ENCODE peak calls at places on chromosome 6, in four cellular contexts. C, L, T and S are unnamed samples.

GRCh38 chr6:125050663-125051318 is 88.6 kb downstream of the RNF217 start:
- DNase-seq in T (no peak), L (no peak), C (no peak), S (peak; percentile 68)

GRCh38 chr6:45116714-45117410 is 211.3 kb upstream of the RUNX2 start:
- DNase-seq in C (peak; percentile 85), T (peak; percentile 71), L (no peak), S (peak; percentile 88)

GRCh38 chr6:112153926-112154621 is 66.7 kb downstream of the FAM229B start:
- DNase-seq in L (no peak), C (peak; percentile 85), T (peak; percentile 61), S (peak; percentile 93)

GRCh38 chr6:33815854-33816253 is 12.1 kb upstream of the MLN start:
- DNase-seq in L (no peak), C (peak; percentile 19), T (no peak), S (peak; percentile 28)

GRCh38 chr6:147693185-147693584 is 184.7 kb downstream of the SAMD5 start:
- DNase-seq in C (no peak), L (no peak), T (no peak), S (no peak)

GRCh38 chr6:84274856-84275255 is 47.4 kb upstream of the CEP162 start:
- DNase-seq in C (peak; percentile 15), L (no peak), T (no peak), S (no peak)

GRCh38 chr6:108574457-108575149 is 13.9 kb downstream of the FOXO3 start:
- DNase-seq in C (no peak), L (no peak), T (no peak), S (no peak)

GRCh38 chr6:134315974-134316391 is 1.9 kb downstream of the SGK1 start:
- DNase-seq in L (no peak), C (no peak), T (no peak), S (no peak)

GRCh38 chr6:41278699-41279405 is 7.6 kb downstream of the TREM1 start:
- DNase-seq in C (peak; percentile 61), L (peak; percentile 60), T (peak; percentile 40), S (peak; percentile 69)

GRCh38 chr6:104597541-104598050 is 262.1 kb downstream of the HACE1 start:
- DNase-seq in C (peak; percentile 10), L (no peak), T (peak; percentile 4), S (peak; percentile 43)

GRCh38 chr6:26044140-26045045 is 42.8 kb upstream of the HFE start:
- DNase-seq in L (peak; percentile 69), C (peak; percentile 57), T (peak; percentile 43), S (peak; percentile 51)

GRCh38 chr6:21997414-21998037 is 299.3 kb downstream of the PRL start:
- DNase-seq in L (no peak), T (no peak), C (no peak), S (no peak)

GRCh38 chr6:53734473-53735299 is 60.1 kb upstream of the LRRC1 start:
- DNase-seq in T (peak; percentile 16), C (peak; percentile 58), L (peak; percentile 24), S (peak; percentile 78)

DNA sequence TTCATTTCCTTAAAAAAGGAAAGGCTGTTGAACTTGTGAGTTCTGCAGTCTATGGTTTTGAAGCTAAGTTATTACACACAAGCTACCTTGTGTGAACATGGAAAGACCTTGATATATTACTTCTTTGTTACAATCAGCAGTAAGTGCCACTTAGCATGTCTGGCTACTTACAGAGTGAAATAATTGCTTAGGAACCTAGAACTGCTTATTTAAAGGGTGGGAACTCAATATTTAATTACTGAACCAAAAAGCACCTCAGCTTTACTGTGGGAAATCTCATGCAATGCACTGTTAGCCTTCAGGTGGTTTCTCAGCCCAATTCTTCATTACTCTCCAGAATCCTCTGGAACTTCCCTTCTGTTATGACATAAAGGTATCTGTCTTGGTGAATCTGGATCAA is 17.9 kb downstream of the PERP start:
- DNase-seq in T (no peak), L (no peak), C (no peak), S (no peak)
- H3K4me3 ChIP-seq in T (no peak overlapping the region), L (no peak overlapping the region), C (no peak overlapping the region), S (no peak overlapping the region)

GRCh38 chr6:2531426-2532208 is 219.1 kb downstream of the MYLK4 start:
- DNase-seq in L (no peak), T (peak; percentile 94), C (peak; percentile 95), S (peak; percentile 92)

GRCh38 chr6:2526766-2527165 is 224.0 kb downstream of the MYLK4 start:
- DNase-seq in L (no peak), C (no peak), T (no peak), S (no peak)

GRCh38 chr6:2529217-2529719 is 221.5 kb downstream of the MYLK4 start:
- DNase-seq in T (no peak), C (no peak), L (no peak), S (no peak)

GRCh38 chr6:2524090-2524489 is 226.6 kb downstream of the MYLK4 start:
- DNase-seq in L (no peak), C (peak; percentile 24), T (no peak), S (no peak)

DNA sequence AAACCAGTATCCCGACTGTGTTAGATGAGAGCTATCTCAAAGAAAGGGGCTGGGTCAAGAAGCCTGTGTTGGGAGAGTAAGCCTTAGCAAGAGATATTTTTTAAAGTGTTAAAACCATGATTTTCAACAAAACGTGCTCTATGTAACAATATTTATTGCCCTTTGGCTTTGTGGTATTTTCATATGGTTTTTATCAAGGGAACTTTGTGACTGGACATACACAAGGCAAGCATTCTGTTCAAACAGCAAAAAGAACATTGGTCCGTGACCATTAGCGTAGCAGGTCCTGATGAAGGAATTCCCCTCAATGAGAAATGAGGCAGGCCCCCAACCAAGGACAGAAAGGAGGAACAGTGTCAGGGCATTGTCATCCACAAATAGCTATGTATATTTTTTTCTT is 222.6 kb downstream of the MYLK4 start:
- DNase-seq in T (no peak), L (no peak), C (peak; percentile 67), S (no peak)
- H3K4me3 ChIP-seq in T (no peak overlapping the region), L (no peak overlapping the region), C (no peak overlapping the region), S (no peak overlapping the region)

DNA sequence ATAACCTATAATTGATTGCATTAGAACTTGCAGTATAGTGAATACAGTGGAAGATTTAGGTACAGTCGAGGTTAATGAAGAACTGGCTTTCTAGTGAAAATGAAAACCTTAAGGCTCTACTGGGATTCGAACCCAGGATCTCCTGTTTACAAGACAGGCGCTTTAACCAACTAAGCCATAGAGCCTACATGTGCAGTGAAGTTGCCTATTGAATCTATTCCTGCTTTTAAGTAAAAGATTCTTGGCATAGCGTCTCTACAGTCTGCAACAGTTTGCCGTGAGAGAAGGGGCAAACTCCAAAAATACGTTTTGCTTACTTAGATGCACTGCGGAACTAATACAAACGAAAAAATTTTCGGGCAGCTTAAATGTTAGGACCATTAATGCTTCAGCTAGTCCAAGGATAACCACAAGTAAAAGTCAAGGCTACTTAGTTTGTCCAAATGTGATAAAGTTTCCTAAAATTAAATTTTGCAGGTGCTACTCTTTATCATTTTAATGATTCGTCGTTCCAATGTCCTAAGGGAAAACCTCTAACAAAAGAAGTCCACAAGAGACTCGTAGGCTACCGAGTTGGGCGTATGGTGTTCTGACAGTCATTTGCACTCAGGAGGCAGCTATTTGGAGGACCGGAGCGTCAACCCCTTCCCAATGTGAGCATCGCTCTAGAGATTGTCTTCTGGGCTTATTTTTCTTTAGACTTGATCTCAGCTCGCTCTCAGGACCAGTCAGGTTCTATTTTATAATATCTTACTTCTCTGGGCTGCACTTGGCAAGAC is 31.3 kb upstream of the ZSCAN23 start:
- DNase-seq in T (peak; percentile 95), L (no peak), C (peak; percentile 92), S (peak; percentile 86)
- H3K4me3 ChIP-seq in T (peak overlapping the region; percentile 66), L (no peak overlapping the region), C (peak overlapping the region; percentile 40), S (peak overlapping the region; percentile 24)

GRCh38 chr6:43285415-43285814 is 12.6 kb upstream of the SLC22A7 start:
- DNase-seq in L (no peak), C (no peak), T (no peak), S (no peak)

GRCh38 chr6:43286995-43287716 is 10.9 kb upstream of the SLC22A7 start:
- DNase-seq in C (no peak), L (no peak), T (no peak), S (peak; percentile 4)

GRCh38 chr6:43286456-43286994 is 11.5 kb upstream of the SLC22A7 start:
- DNase-seq in T (no peak), L (no peak), C (no peak), S (no peak)

GRCh38 chr6:43284986-43285385 is 13.1 kb upstream of the SLC22A7 start:
- DNase-seq in L (no peak), T (no peak), C (no peak), S (no peak)

DNA sequence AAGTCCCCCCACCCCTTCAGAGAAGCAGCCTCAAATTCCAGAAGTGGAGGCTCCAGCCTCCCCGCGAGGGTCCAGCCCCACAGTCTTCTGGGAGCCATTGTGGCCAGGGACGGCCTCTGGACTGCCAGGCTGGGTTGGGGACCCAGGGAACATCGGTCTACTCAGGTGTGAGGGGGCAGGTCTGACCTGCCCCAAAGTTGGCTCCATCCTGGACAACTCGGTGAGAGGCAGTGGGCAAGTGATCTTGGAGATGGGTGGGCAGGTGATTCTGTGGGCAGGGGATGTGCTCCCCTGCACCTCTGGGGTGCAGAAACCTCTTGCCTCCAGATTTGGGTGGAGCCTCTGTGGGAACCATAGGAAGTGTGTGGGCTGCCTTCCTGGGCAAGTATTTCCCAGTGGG is 12.2 kb upstream of the SLC22A7 start:
- DNase-seq in C (no peak), T (no peak), L (no peak), S (no peak)
- H3K4me3 ChIP-seq in C (no peak overlapping the region), T (no peak overlapping the region), L (no peak overlapping the region), S (no peak overlapping the region)